ENCODE peak calls at places on chromosomes 1 and 21, in four cellular contexts. One of them, this sample, is unnamed.
A peak's percentile ranks its signal among the peaks of the same experiment; 100 is the strongest.

GRCh38 chr1:6265173-6265572 is 4.3 kb upstream of the GPR153 start:
- DNase-seq in AG10803: no peak
- DNase-seq in erythroblast: no peak
- DNase-seq in SW480: no peak
- DNase-seq in this sample: no peak

GRCh38 chr1:22275211-22275610 is 132.3 kb upstream of the WNT4 start:
- DNase-seq in SW480: no peak
- DNase-seq in erythroblast: no peak
- DNase-seq in AG10803: no peak
- DNase-seq in this sample: no peak

GRCh38 chr1:33235521-33235920 is 20.8 kb upstream of the ZNF362 start:
- DNase-seq in erythroblast: no peak
- DNase-seq in SW480: no peak
- DNase-seq in AG10803: no peak
- DNase-seq in this sample: no peak

GRCh38 chr1:238399558-238399957 is 508.8 kb upstream of the ZP4 start:
- DNase-seq in SW480: no peak
- DNase-seq in erythroblast: no peak
- DNase-seq in AG10803: no peak
- DNase-seq in this sample: no peak

GRCh38 chr1:203354246-203354645 is 3.3 kb upstream of the FMOD start:
- DNase-seq in erythroblast: no peak
- DNase-seq in SW480: no peak
- DNase-seq in AG10803: peak; percentile 57
- DNase-seq in this sample: no peak

GRCh38 chr1:8627728-8628127 is 189.7 kb downstream of the RERE start:
- DNase-seq in AG10803: no peak
- DNase-seq in erythroblast: no peak
- DNase-seq in SW480: no peak
- DNase-seq in this sample: no peak

GRCh38 chr1:173861731-173862145 is 6.1 kb downstream of the GAS5 start:
- DNase-seq in SW480: no peak
- DNase-seq in erythroblast: peak; percentile 18
- DNase-seq in AG10803: no peak
- DNase-seq in this sample: no peak

GRCh38 chr1:40264354-40264781 is 6.3 kb downstream of the ZMPSTE24 start:
- DNase-seq in AG10803: no peak
- DNase-seq in erythroblast: no peak
- DNase-seq in SW480: no peak
- DNase-seq in this sample: no peak

GRCh38 chr1:27979151-27979858 is 19.5 kb downstream of the XKR8 start:
- DNase-seq in SW480: peak; percentile 52
- DNase-seq in erythroblast: peak; percentile 91
- DNase-seq in AG10803: peak; percentile 83
- DNase-seq in this sample: peak; percentile 90

GRCh38 chr21:28177008-28177603 is 815.6 kb downstream of the LTN1 start:
- DNase-seq in SW480: no peak
- DNase-seq in AG10803: peak; percentile 10
- DNase-seq in erythroblast: no peak
- DNase-seq in this sample: no peak

GRCh38 chr1:10415211-10415930 is 14.9 kb upstream of the CENPS start:
- DNase-seq in AG10803: peak; percentile 81
- DNase-seq in erythroblast: peak; percentile 89
- DNase-seq in SW480: no peak
- DNase-seq in this sample: peak; percentile 87

GRCh38 chr1:43285269-43285986 is at the start of gene C1orf210:
- DNase-seq in AG10803: no peak
- DNase-seq in erythroblast: no peak
- DNase-seq in SW480: peak; percentile 89
- DNase-seq in this sample: peak; percentile 88

GRCh38 chr21:17576080-17576835 is 36.4 kb downstream of the BTG3 start:
- DNase-seq in AG10803: no peak
- DNase-seq in SW480: no peak
- DNase-seq in erythroblast: no peak
- DNase-seq in this sample: no peak

GRCh38 chr1:67825596-67825995 is 7.7 kb downstream of the GNG12 start:
- DNase-seq in SW480: no peak
- DNase-seq in erythroblast: no peak
- DNase-seq in AG10803: no peak
- DNase-seq in this sample: no peak

GRCh38 chr1:180946056-180946455 is 33.4 kb downstream of the KIAA1614 start:
- DNase-seq in SW480: peak; percentile 40
- DNase-seq in erythroblast: no peak
- DNase-seq in AG10803: no peak
- DNase-seq in this sample: no peak

GRCh38 chr1:213987876-213988638 is at the start of gene PROX1:
- DNase-seq in erythroblast: peak; percentile 7
- DNase-seq in AG10803: peak; percentile 77
- DNase-seq in SW480: peak; percentile 91
- DNase-seq in this sample: peak; percentile 42

This sample was measured in K562.